ENCODE peak calls at places on chromosomes 16 and 17, in six cellular contexts. D is kidney epithelial cell, G is brain microvascular endothelial cell, F is Peyer's patch, E is prostate gland, M is cardiac muscle cell. O is an unnamed sample.
A peak's percentile ranks its signal among the peaks of the same experiment; 100 is the strongest.

GRCh38 chr17:83174859-83175550 is 95.6 kb downstream of the METRNL start:
- DNase-seq in G (no peak), M (no peak), E (no peak), D (no peak), F (no peak), O (peak; percentile 60)

GRCh38 chr17:12927001-12927400 is 90.8 kb downstream of the ELAC2 start:
- DNase-seq in F (no peak), G (no peak), M (no peak), E (no peak), D (no peak), O (no peak)

GRCh38 chr16:75247249-75247648 is 4.2 kb downstream of the BCAR1 start:
- DNase-seq in F (no peak), E (no peak), G (no peak), D (no peak), M (no peak), O (no peak)

GRCh38 chr17:4945176-4945943 is 3.0 kb downstream of the PFN1 start:
- DNase-seq in F (peak; percentile 82), G (peak; percentile 90), D (no peak), M (no peak), E (peak; percentile 47), O (peak; percentile 68)

GRCh38 chr17:63598284-63598683 is 2.4 kb upstream of the TACO1 start:
- DNase-seq in M (no peak), D (no peak), G (no peak), E (no peak), F (no peak), O (no peak)

GRCh38 chr16:4098496-4098895 is 17.7 kb downstream of the ADCY9 start:
- DNase-seq in F (no peak), E (no peak), G (no peak), M (no peak), D (no peak), O (no peak)

GRCh38 chr16:10172848-10173655 is 9.2 kb downstream of the GRIN2A start:
- DNase-seq in F (no peak), G (peak; percentile 27), D (no peak), E (no peak), M (no peak), O (no peak)

GRCh38 chr17:63399316-63399715 is 46.8 kb downstream of the CYB561 start:
- DNase-seq in M (no peak), D (no peak), E (no peak), F (no peak), G (peak; percentile 7), O (no peak)

GRCh38 chr17:47897561-47897960 is 1.5 kb downstream of the SP2 start:
- DNase-seq in F (no peak), M (no peak), E (no peak), D (no peak), G (no peak), O (no peak)

DNA sequence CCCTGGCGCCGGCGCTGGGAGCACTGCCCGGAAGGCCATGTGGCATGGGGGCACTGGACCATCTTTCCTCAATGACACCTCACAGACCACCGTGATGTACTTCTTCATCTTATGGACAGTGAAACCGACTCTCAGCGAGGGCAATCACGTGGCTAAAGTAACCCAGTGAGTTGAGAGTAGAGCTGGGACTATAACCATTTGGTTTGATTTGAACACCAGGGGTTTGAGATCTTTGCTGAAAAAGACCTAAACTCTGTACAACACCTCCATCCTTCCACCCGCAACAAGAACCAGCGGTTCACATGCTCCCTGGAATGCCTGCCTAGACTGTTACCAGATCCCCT is 3.3 kb downstream of the ITGA2B start:
- DNase-seq in G (no peak), E (no peak), F (no peak), M (no peak), D (no peak), O (no peak)
- H3K4me3 ChIP-seq in G (peak overlapping the region; percentile 59), E (peak overlapping the region; percentile 29), F (no peak overlapping the region), M (peak overlapping the region; percentile 35), D (peak overlapping the region; percentile 47), O (no peak overlapping the region)

GRCh38 chr17:79482719-79483118 is 128.1 kb downstream of the RBFOX3 start:
- DNase-seq in D (no peak), F (no peak), E (no peak), M (no peak), G (no peak), O (no peak)
- H3K27me3 ChIP-seq in D (peaks cover 19% of the 10 kb centered on the region), F (no peaks in the 10 kb centered on the region), E (peaks cover 2% of the 10 kb centered on the region), M (peaks cover 65% of the 10 kb centered on the region), G (peaks cover 4% of the 10 kb centered on the region), O (no peaks in the 10 kb centered on the region)

GRCh38 chr16:85288341-85288868 is 176.1 kb upstream of the CIBAR2 start:
- DNase-seq in D (no peak), F (no peak), E (no peak), G (no peak), M (no peak), O (no peak)

GRCh38 chr16:85288869-85289660 is 176.8 kb upstream of the CIBAR2 start:
- DNase-seq in G (no peak), M (no peak), F (no peak), E (no peak), D (no peak), O (no peak)

GRCh38 chr16:85286066-85286712 is 173.9 kb upstream of the CIBAR2 start:
- DNase-seq in D (no peak), E (peak; percentile 29), G (peak; percentile 30), M (no peak), F (no peak), O (no peak)

GRCh38 chr16:85285681-85286065 is 173.4 kb upstream of the CIBAR2 start:
- DNase-seq in F (no peak), G (no peak), E (no peak), D (no peak), M (no peak), O (no peak)

DNA sequence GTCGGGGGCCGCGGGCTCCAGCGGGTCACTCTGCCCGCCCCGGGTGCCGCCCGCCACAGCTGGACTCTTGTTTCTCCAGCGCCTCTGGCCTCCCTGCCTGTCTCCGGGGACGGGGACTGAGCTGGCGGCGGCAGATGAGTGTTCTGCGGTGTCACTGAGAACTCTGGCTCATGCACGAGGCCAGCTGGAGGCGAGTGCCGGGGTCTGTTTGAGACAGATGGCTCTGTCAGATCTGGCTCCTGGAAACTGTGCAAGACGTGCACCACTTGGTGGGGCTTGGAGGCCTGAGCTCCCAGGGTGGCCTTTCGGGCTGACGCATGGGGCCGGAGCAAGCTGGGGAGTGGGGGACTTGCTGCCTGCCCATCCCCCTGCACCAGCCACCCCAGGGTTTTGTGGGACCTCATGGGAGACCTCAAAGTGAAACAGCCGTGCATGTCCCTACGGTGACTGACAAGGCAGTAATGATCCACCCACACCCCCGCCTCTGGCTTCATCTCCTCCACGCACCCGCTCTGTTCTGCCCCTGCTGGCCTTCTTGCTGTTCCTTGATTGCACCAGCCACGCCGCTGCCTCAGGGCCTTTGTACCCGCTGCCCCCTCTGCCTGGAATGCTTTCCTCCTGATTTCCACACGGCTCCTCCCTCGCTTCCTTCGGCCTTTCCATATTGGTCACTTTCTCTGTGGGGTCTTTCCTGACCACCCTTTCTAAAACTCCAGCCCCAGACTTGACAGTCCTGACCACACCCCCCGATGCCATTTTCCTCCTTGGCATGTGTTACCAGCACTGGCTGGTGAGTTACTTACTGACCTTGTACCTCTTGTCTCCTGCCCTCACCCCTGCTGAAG is 174.9 kb upstream of the CIBAR2 start:
- DNase-seq in M (no peak), F (no peak), G (peak; percentile 23), E (no peak), D (no peak), O (no peak)
- TF ChIP-seq CTCF in M (no peak), F (no peak), G (peak; percentile 30), E (no peak), D (no peak), O (no peak)

GRCh38 chr16:51150159-51150893 is 744 bp downstream of the SALL1 start:
- DNase-seq in M (peak; percentile 53), E (no peak), F (no peak), D (no peak), G (no peak), O (no peak)

GRCh38 chr16:51149721-51150158 is 1.3 kb downstream of the SALL1 start:
- DNase-seq in G (no peak), E (no peak), M (peak; percentile 54), D (no peak), F (no peak), O (no peak)

GRCh38 chr16:51151435-51151950 is 423 bp upstream of the SALL1 start:
- DNase-seq in D (no peak), E (no peak), M (peak; percentile 96), G (no peak), F (no peak), O (no peak)

GRCh38 chr16:51151951-51152663 is 1.0 kb upstream of the SALL1 start:
- DNase-seq in G (no peak), M (peak; percentile 95), E (no peak), F (no peak), D (peak; percentile 70), O (no peak)

DNA sequence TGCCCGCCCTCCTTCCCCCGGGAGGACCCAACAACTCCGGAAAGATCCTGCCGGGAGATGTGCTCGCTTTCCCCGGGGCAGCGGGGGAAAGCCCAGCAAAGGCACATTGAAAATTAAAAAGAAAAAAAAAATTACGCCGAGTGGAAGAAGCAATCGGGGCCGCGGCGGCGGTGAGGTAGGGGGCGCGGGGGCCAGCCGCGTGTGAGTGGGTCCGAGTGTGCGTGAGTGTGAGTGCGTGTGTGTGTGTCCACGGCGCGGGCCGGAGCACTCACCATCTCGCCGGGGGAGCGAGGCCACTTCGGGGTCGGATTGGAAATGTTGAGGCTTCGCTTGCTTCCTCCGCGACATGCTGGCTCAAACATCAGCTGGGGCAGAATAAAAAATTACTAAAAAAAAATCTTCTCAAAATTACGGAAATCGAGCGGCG is at the start of gene SALL1:
- DNase-seq in E (no peak), F (no peak), G (no peak), D (no peak), M (peak; percentile 62), O (no peak)
- H3K4me3 ChIP-seq in E (peak within 1 kb of the TSS; percentile 19), F (peak within 1 kb of the TSS; percentile 49), G (peak within 1 kb of the TSS; percentile 64), D (peak within 1 kb of the TSS; percentile 69), M (peak within 1 kb of the TSS; percentile 68), O (no peak within 1 kb of the TSS)

GRCh38 chr17:22469101-22469880 is 777.0 kb downstream of the KCNJ18 start:
- DNase-seq in D (no peak), G (no peak), E (no peak), F (no peak), M (no peak), O (no peak)

GRCh38 chr17:22470411-22471175 is 778.3 kb downstream of the KCNJ18 start:
- DNase-seq in M (no peak), D (no peak), G (no peak), E (no peak), F (no peak), O (no peak)

GRCh38 chr17:22464041-22464440 is 771.7 kb downstream of the KCNJ18 start:
- DNase-seq in F (no peak), M (no peak), G (no peak), E (no peak), D (no peak), O (no peak)

GRCh38 chr17:22469941-22470340 is 777.6 kb downstream of the KCNJ18 start:
- DNase-seq in E (no peak), M (no peak), F (no peak), G (no peak), D (no peak), O (no peak)

GRCh38 chr17:22467720-22468119 is 775.4 kb downstream of the KCNJ18 start:
- DNase-seq in D (no peak), M (no peak), G (no peak), F (no peak), E (no peak), O (no peak)
- H3K27me3 ChIP-seq in D (no peaks in the 10 kb centered on the region), M (no peaks in the 10 kb centered on the region), G (no peaks in the 10 kb centered on the region), F (no peaks in the 10 kb centered on the region), E (no peaks in the 10 kb centered on the region), O (no peaks in the 10 kb centered on the region)

GRCh38 chr17:18970582-18971480 is 18.9 kb downstream of the SLC5A10 start:
- DNase-seq in M (no peak), F (no peak), E (no peak), D (no peak), G (no peak), O (no peak)
- TF ChIP-seq CTCF in M (peak; percentile 12), F (no peak), E (no peak), D (no peak), G (peak; percentile 43), O (no peak)

GRCh38 chr17:58340623-58340876 is 11.5 kb downstream of the SUPT4H1 start:
- DNase-seq in M (no peak), F (no peak), G (no peak), D (no peak), E (no peak), O (no peak)
- H3K4me3 ChIP-seq in M (no peak overlapping the region), F (no peak overlapping the region), G (no peak overlapping the region), D (no peak overlapping the region), E (no peak overlapping the region), O (peak overlapping the region; percentile 82)